ENCODE peak calls at places on chromosomes 7 and 10, in four cellular contexts. J is mesenchymal stem cell, W is IMR-90, C is H9. D is an unnamed sample.

GRCh38 chr7:2936891-2937580 is 92.9 kb upstream of the GNA12 start:
- DNase-seq in J (no peak), C (no peak), W (no peak), D (no peak)

GRCh38 chr7:93949468-93949867 is 27.9 kb downstream of the GNG11 start:
- DNase-seq in W (peak), J (peak), C (no peak), D (peak)

GRCh38 chr10:71213127-71213616 is 802 bp downstream of the UNC5B start:
- DNase-seq in W (peak), C (peak), J (peak), D (peak)

GRCh38 chr10:98125940-98126631 is 8.4 kb upstream of the R3HCC1L start:
- DNase-seq in J (no peak), W (no peak), C (no peak), D (no peak)

GRCh38 chr10:63173468-63174227 is 40.5 kb downstream of the NRBF2 start:
- DNase-seq in C (no peak), W (no peak), J (no peak), D (no peak)

GRCh38 chr7:22219036-22219435 is 137.9 kb downstream of the RAPGEF5 start:
- DNase-seq in W (no peak), J (peak), C (no peak), D (no peak)

GRCh38 chr10:71390435-71390820 is 6.3 kb upstream of the CDH23 start:
- DNase-seq in W (no peak), J (no peak), C (peak), D (no peak)

GRCh38 chr7:134197342-134197741 is 70.2 kb downstream of the LRGUK start:
- DNase-seq in C (no peak), J (no peak), W (no peak), D (no peak)

GRCh38 chr10:59752278-59752940 is 846 bp downstream of the MRLN start:
- DNase-seq in J (no peak), W (no peak), C (no peak), D (no peak)

GRCh38 chr7:43117025-43117424 is 4.6 kb downstream of the HECW1 start:
- DNase-seq in C (no peak), J (no peak), W (peak), D (no peak)

GRCh38 chr7:128770238-128770637 is 5.4 kb downstream of the OPN1SW start:
- DNase-seq in C (no peak), W (peak), J (no peak), D (no peak)

GRCh38 chr10:43824934-43825333 is 176.3 kb upstream of the ZNF32 start:
- DNase-seq in W (peak), J (peak), C (no peak), D (no peak)

GRCh38 chr10:118362103-118362502 is 20.0 kb upstream of the FAM204A start:
- DNase-seq in J (no peak), W (no peak), C (no peak), D (no peak)

GRCh38 chr7:93245525-93246432 is 13.6 kb downstream of the VPS50 start:
- DNase-seq in J (peak), W (peak), C (no peak), D (no peak)

GRCh38 chr10:69456880-69457693 is 5.8 kb downstream of the TSPAN15 start:
- DNase-seq in J (peak), C (no peak), W (no peak), D (no peak)

GRCh38 chr7:131149429-131149774 is 178.3 kb upstream of the MKLN1 start:
- DNase-seq in W (no peak), J (no peak), C (no peak), D (no peak)

GRCh38 chr10:97135464-97135863 is 50.3 kb downstream of the SLIT1 start:
- DNase-seq in C (no peak), J (no peak), W (no peak), D (no peak)

GRCh38 chr7:106737202-106737562 is 76.2 kb upstream of the CCDC71L start:
- DNase-seq in C (no peak), W (peak), J (peak), D (peak)

GRCh38 chr10:71094712-71095390 is 117.5 kb upstream of the UNC5B start:
- DNase-seq in J (no peak), C (no peak), W (no peak), D (no peak)

GRCh38 chr10:77774940-77775391 is 137.4 kb upstream of the KCNMA1 start:
- DNase-seq in J (peak), W (peak), C (no peak), D (peak)

GRCh38 chr10:118692911-118693310 is 61.9 kb downstream of the CACUL1 start:
- DNase-seq in C (no peak), W (peak), J (peak), D (peak)

GRCh38 chr7:42385912-42386311 is 148.9 kb upstream of the GLI3 start:
- DNase-seq in W (no peak), C (no peak), J (no peak), D (no peak)

GRCh38 chr7:11196143-11196542 is 222.5 kb downstream of the PHF14 start:
- DNase-seq in C (no peak), J (no peak), W (no peak), D (no peak)

GRCh38 chr10:131982185-131982756 is 548 bp upstream of the BNIP3 start:
- DNase-seq in W (no peak), C (no peak), J (no peak), D (no peak)

GRCh38 chr7:98312201-98312600 is 30.7 kb downstream of the BRI3 start:
- DNase-seq in J (no peak), W (no peak), C (no peak), D (no peak)

GRCh38 chr7:129370812-129371211 is 63.4 kb upstream of the STRIP2 start:
- DNase-seq in C (no peak), J (no peak), W (peak), D (no peak)

GRCh38 chr7:130367088-130367755 is 13.1 kb upstream of the CPA1 start:
- DNase-seq in C (no peak), J (no peak), W (no peak), D (no peak)

GRCh38 chr10:24910574-24910973 is 41.8 kb downstream of the PRTFDC1 start:
- DNase-seq in J (no peak), C (no peak), W (no peak), D (no peak)

GRCh38 chr7:123747089-123747488 is 1.7 kb downstream of the WASL start:
- DNase-seq in C (no peak), W (no peak), J (peak), D (no peak)

GRCh38 chr10:54470324-54470631 is 330.8 kb downstream of the PCDH15 start:
- DNase-seq in J (no peak), W (no peak), C (no peak), D (no peak)

DNA sequence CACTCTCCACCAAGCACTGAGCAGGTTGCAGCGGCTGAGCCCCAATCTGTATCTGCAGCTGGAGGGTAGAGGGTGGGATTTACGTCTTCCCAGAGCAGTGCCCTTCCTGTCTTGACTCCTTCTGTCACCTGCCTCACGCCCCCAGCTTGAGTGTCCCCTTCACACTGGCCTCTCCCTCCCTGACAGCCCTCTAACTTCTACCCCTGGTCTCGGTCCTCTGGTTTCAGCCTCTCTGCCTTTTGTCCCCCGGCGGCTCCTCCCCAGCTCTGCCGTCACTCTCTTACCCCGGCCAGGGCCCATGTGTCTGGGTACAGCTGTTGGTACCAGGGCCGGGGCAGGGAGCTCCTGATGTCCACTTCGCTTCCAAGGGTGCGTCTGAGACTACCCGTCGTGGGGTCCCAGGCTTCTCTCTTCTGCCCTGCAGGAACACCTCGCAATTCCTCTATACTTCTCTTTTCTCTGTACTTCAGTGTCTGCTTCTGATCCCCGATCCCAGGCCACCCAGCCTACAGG is 653 bp downstream of the MUC3A start:
- DNase-seq in W (no peak), C (peak), J (no peak), D (no peak)
- H3K4ac ChIP-seq in W (no peak), C (no peak), J (no peak), D (no peak)

GRCh38 chr7:4641091-4641666 is 40.9 kb upstream of the FOXK1 start:
- DNase-seq in C (no peak), J (no peak), W (no peak), D (no peak)
- H4K8ac ChIP-seq in C (no peak), J (no peak), W (peak), D (peak)

GRCh38 chr10:34002896-34003295 is 668.4 kb upstream of the NRP1 start:
- DNase-seq in J (no peak), W (no peak), C (no peak), D (no peak)
- H3K27ac ChIP-seq in J (no peak), W (no peak), C (no peak), D (no peak)

GRCh38 chr10:67912330-67912946 is 28.0 kb downstream of the SIRT1 start:
- DNase-seq in J (peak), C (no peak), W (peak), D (peak)

GRCh38 chr10:67917169-67917568 is 32.7 kb downstream of the SIRT1 start:
- DNase-seq in W (no peak), J (no peak), C (no peak), D (no peak)

GRCh38 chr10:67917683-67918082 is 33.2 kb downstream of the SIRT1 start:
- DNase-seq in W (no peak), C (no peak), J (no peak), D (no peak)

DNA sequence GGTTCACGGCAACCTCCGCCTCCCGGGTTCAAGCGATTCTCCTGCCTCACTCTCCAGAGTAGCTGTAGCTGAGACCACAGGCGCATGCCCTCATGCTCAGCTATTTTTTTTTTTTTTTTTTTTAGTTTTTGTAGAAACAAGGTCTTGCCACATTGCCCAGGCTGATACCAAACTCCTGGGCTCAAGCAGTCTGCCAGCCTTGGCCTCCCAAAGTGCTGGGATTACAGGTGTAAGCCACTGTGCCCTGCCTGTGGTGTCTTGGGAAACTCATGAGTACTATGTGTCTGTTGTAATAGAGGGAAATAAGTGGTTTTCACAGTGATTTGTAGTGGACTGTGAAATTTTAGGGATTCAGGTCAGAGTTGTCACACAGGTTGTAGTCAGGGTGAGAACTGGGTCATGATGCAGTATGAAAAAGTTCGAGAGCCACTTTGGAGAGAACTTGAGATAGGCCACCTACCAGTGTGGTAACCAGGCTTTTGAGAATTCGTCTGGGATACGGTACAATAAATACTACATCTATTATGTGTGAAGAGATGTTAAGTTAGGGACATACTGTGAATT is 30.4 kb downstream of the SIRT1 start:
- DNase-seq in C (no peak), W (no peak), J (no peak), D (no peak)
- H3K4ac ChIP-seq in C (no peak), W (no peak), J (no peak), D (no peak)

GRCh38 chr7:1364906-1365570 is 94.2 kb downstream of the MICALL2 start:
- DNase-seq in C (no peak), W (no peak), J (no peak), D (no peak)
- H4K8ac ChIP-seq in C (no peak), W (no peak), J (no peak), D (no peak)

DNA sequence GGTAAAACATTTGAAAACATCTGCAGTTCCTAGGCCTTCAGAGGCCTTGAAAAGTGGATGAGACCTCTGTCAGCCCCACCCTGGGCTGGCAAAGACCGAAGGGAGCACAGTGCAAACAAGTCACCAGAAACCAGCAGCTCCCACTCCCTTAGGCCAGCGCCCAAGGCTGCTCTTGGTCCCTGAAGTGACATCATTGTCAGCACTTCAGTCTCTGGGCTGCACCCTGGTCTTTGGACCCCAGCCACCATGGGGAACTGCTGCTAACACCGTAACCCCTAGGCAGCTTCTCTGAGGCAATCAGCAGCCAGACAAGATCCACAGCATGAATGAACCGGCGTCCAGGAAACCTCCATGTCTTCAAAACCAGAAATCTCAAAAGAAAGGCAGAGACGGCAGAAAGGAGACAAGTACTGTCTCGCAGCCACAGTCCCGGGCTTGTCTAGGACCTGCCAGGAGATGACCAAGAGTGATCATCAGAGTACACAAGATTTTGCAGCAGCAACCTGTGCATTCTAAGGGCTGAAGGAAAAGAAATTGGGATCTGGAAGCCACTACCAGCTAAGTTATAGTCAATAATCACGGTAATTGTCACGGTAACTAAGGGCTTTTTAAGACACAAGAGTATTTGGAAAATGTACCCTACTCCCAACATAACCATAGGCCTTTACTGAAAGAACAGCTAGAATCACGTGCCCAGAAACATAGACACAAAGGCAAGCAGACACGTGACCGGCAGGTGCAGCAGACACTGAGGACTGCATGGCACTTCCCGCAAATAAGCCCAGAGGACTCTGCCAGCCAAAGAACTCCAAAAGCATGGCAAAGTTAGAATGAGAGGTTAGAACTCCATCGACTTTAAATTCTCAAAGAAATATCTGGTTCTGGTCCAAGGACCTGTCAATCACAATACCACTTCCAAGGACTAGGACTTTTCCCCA is 23.3 kb downstream of the CPXM2 start:
- DNase-seq in J (no peak), W (no peak), C (no peak), D (no peak)
- H3K27ac ChIP-seq in J (no peak), W (no peak), C (no peak), D (no peak)

GRCh38 chr10:102631525-102632393 is 12.5 kb upstream of the TRIM8 start:
- DNase-seq in W (no peak), J (no peak), C (no peak), D (peak)

GRCh38 chr10:102628451-102628911 is 15.8 kb upstream of the TRIM8 start:
- DNase-seq in C (no peak), J (peak), W (no peak), D (peak)

GRCh38 chr10:102627446-102628293 is 16.6 kb upstream of the TRIM8 start:
- DNase-seq in J (peak), C (peak), W (peak), D (no peak)

GRCh38 chr10:102630663-102631062 is 13.6 kb upstream of the TRIM8 start:
- DNase-seq in C (no peak), J (no peak), W (no peak), D (no peak)

GRCh38 chr10:102629661-102630614 is 14.3 kb upstream of the TRIM8 start:
- DNase-seq in C (peak), J (peak), W (peak), D (peak)
- H3K4ac ChIP-seq in C (no peak), J (peak), W (peak), D (peak)

GRCh38 chr7:135249901-135250300 is 16.3 kb downstream of the STRA8 start:
- DNase-seq in W (no peak), J (no peak), C (peak), D (no peak)
- H4K8ac ChIP-seq in W (no peak), J (no peak), C (no peak), D (no peak)

GRCh38 chr10:11601670-11602069 is 9.8 kb downstream of the USP6NL start:
- DNase-seq in W (no peak), C (no peak), J (no peak), D (no peak)

GRCh38 chr10:11600280-11600679 is 11.2 kb downstream of the USP6NL start:
- DNase-seq in C (no peak), W (no peak), J (no peak), D (no peak)

GRCh38 chr10:11602919-11603523 is 8.4 kb downstream of the USP6NL start:
- DNase-seq in C (no peak), W (peak), J (peak), D (peak)

GRCh38 chr10:11603741-11604140 is 7.7 kb downstream of the USP6NL start:
- DNase-seq in W (no peak), J (no peak), C (no peak), D (no peak)

GRCh38 chr10:11602357-11602756 is 9.1 kb downstream of the USP6NL start:
- DNase-seq in J (no peak), C (no peak), W (no peak), D (no peak)
- H3K27ac ChIP-seq in J (no peak), C (no peak), W (no peak), D (no peak)

D was measured in trophoblast cell.